ENCODE peak calls at places on chromosomes 7 and 10, in eight cellular contexts. P is stimulated activated CD8-positive, alpha-beta memory T cell treated with anti-CD3 and anti-CD28 coated beads, Interleukin-12 subunit alpha, Interleukin-12 subunit beta, amount 100 ng/mL, for 4 hours; K is ELF-1; H is amniotic stem cell; L is astrocyte of the spinal cord; Q is HFFc6; F is fibroblast of lung; M is GM12865. B is an unnamed sample.
A peak's percentile ranks its signal among the peaks of the same experiment; 100 is the strongest.

GRCh38 chr7:156949541-156950380 is at the start of gene NOM1:
- DNase-seq in K (peak; percentile 89), H (peak; percentile 62), P (peak; percentile 83), L (peak; percentile 76), Q (peak; percentile 76), F (peak; percentile 75), M (peak; percentile 93), B (peak; percentile 95)

GRCh38 chr10:64086083-64086772 is 565.0 kb downstream of the REEP3 start:
- DNase-seq in K (peak; percentile 36), M (no peak), P (no peak), Q (no peak), F (no peak), H (no peak), L (no peak), B (peak; percentile 81)

GRCh38 chr10:11663763-11664555 is 52.5 kb upstream of the USP6NL start:
- DNase-seq in K (no peak), L (no peak), Q (no peak), H (no peak), M (peak; percentile 89), P (no peak), F (no peak), B (no peak)

GRCh38 chr7:74526780-74527179 is 73.1 kb downstream of the GTF2IRD1 start:
- DNase-seq in Q (no peak), H (no peak), K (no peak), P (no peak), F (no peak), L (no peak), M (no peak), B (no peak)

GRCh38 chr10:44132361-44133289 is 252.3 kb downstream of the CXCL12 start:
- DNase-seq in M (no peak), L (no peak), F (no peak), K (no peak), P (no peak), Q (no peak), H (no peak), B (no peak)

GRCh38 chr7:132202541-132202940 is 373.7 kb downstream of the PLXNA4 start:
- DNase-seq in M (no peak), K (no peak), P (no peak), L (no peak), H (no peak), Q (no peak), F (no peak), B (no peak)

GRCh38 chr7:43463401-43463980 is 119.4 kb upstream of the STK17A start:
- DNase-seq in H (no peak), Q (no peak), F (peak; percentile 40), K (peak; percentile 18), L (no peak), P (no peak), M (no peak), B (peak; percentile 78)

GRCh38 chr10:128096486-128097199 is 29.6 kb downstream of the MKI67 start:
- DNase-seq in H (no peak), L (peak; percentile 4), M (no peak), K (no peak), P (no peak), F (no peak), Q (no peak), B (no peak)

GRCh38 chr10:3048114-3049019 is 19.0 kb upstream of the PFKP start:
- DNase-seq in M (no peak), L (peak; percentile 52), K (peak; percentile 86), F (peak; percentile 61), P (no peak), Q (peak; percentile 65), H (peak; percentile 23), B (peak; percentile 68)

GRCh38 chr10:32139223-32140073 is 83.2 kb upstream of the KIF5B start:
- DNase-seq in L (peak; percentile 97), F (peak; percentile 96), H (peak; percentile 85), Q (peak; percentile 93), M (peak; percentile 28), K (peak; percentile 93), P (no peak), B (peak; percentile 97)

B was measured in endodermal cell.